ENCODE peak calls at places on chromosome 22, in nine cellular contexts. One of them, this sample, is unnamed.

GRCh38 chr22:26481694-26482093 is 1.9 kb downstream of the HPS4 start:
- DNase-seq in T-helper 22 cell: no peak
- DNase-seq in hepatocyte: no peak
- DNase-seq in WTC11: no peak
- DNase-seq in EL: no peak
- DNase-seq in right cardiac atrium: no peak
- DNase-seq in GM03348: no peak
- DNase-seq in B cell: no peak
- DNase-seq in upper lobe of left lung: no peak
- DNase-seq in this sample: peak

GRCh38 chr22:25051983-25052710 is 99.6 kb downstream of the KIAA1671 start:
- DNase-seq in T-helper 22 cell: no peak
- DNase-seq in hepatocyte: peak
- DNase-seq in WTC11: no peak
- DNase-seq in EL: no peak
- DNase-seq in right cardiac atrium: peak
- DNase-seq in GM03348: no peak
- DNase-seq in B cell: no peak
- DNase-seq in upper lobe of left lung: no peak
- DNase-seq in this sample: no peak

GRCh38 chr22:17931400-17931825 is 92.9 kb downstream of the MICAL3 start:
- DNase-seq in T-helper 22 cell: no peak
- DNase-seq in hepatocyte: no peak
- DNase-seq in WTC11: no peak
- DNase-seq in EL: peak
- DNase-seq in right cardiac atrium: peak
- DNase-seq in GM03348: peak
- DNase-seq in B cell: no peak
- DNase-seq in upper lobe of left lung: peak
- DNase-seq in this sample: no peak

GRCh38 chr22:32951807-32952153 is 106.4 kb downstream of the SYN3 start:
- DNase-seq in T-helper 22 cell: no peak
- DNase-seq in hepatocyte: no peak
- DNase-seq in WTC11: no peak
- DNase-seq in EL: no peak
- DNase-seq in right cardiac atrium: peak
- DNase-seq in GM03348: no peak
- DNase-seq in B cell: no peak
- DNase-seq in upper lobe of left lung: peak
- DNase-seq in this sample: no peak

GRCh38 chr22:49849161-49850020 is 4.3 kb upstream of the ZBED4 start:
- DNase-seq in T-helper 22 cell: no peak
- DNase-seq in hepatocyte: no peak
- DNase-seq in WTC11: no peak
- DNase-seq in EL: no peak
- DNase-seq in right cardiac atrium: no peak
- DNase-seq in GM03348: no peak
- DNase-seq in B cell: peak
- DNase-seq in upper lobe of left lung: no peak
- DNase-seq in this sample: no peak

GRCh38 chr22:41908409-41909289 is 6.2 kb downstream of the SHISA8 start:
- DNase-seq in T-helper 22 cell: no peak
- DNase-seq in hepatocyte: no peak
- DNase-seq in WTC11: no peak
- DNase-seq in EL: no peak
- DNase-seq in right cardiac atrium: peak
- DNase-seq in GM03348: no peak
- DNase-seq in B cell: peak
- DNase-seq in upper lobe of left lung: no peak
- DNase-seq in this sample: peak

GRCh38 chr22:50148991-50149721 is 21.4 kb upstream of the PANX2 start:
- DNase-seq in T-helper 22 cell: peak
- DNase-seq in hepatocyte: peak
- DNase-seq in WTC11: peak
- DNase-seq in EL: peak
- DNase-seq in right cardiac atrium: peak
- DNase-seq in GM03348: no peak
- DNase-seq in B cell: peak
- DNase-seq in upper lobe of left lung: peak
- DNase-seq in this sample: peak

GRCh38 chr22:38467904-38468760 is at the start of gene KDELR3:
- DNase-seq in T-helper 22 cell: no peak
- DNase-seq in hepatocyte: peak
- DNase-seq in WTC11: peak
- DNase-seq in EL: peak
- DNase-seq in right cardiac atrium: peak
- DNase-seq in GM03348: peak
- DNase-seq in B cell: peak
- DNase-seq in upper lobe of left lung: peak
- DNase-seq in this sample: no peak

GRCh38 chr22:29886601-29887000 is 3.6 kb downstream of the MTMR3 start:
- DNase-seq in T-helper 22 cell: no peak
- DNase-seq in hepatocyte: no peak
- DNase-seq in WTC11: no peak
- DNase-seq in EL: no peak
- DNase-seq in right cardiac atrium: no peak
- DNase-seq in GM03348: no peak
- DNase-seq in B cell: no peak
- DNase-seq in upper lobe of left lung: no peak
- DNase-seq in this sample: no peak

GRCh38 chr22:39665229-39665628 is 94.7 kb downstream of the CACNA1I start:
- DNase-seq in T-helper 22 cell: no peak
- DNase-seq in hepatocyte: no peak
- DNase-seq in WTC11: no peak
- DNase-seq in EL: peak
- DNase-seq in right cardiac atrium: no peak
- DNase-seq in GM03348: peak
- DNase-seq in B cell: no peak
- DNase-seq in upper lobe of left lung: no peak
- DNase-seq in this sample: no peak

GRCh38 chr22:47277001-47277400 is 514.6 kb downstream of the TBC1D22A start:
- DNase-seq in T-helper 22 cell: no peak
- DNase-seq in hepatocyte: no peak
- DNase-seq in WTC11: no peak
- DNase-seq in EL: no peak
- DNase-seq in right cardiac atrium: no peak
- DNase-seq in GM03348: no peak
- DNase-seq in B cell: no peak
- DNase-seq in upper lobe of left lung: no peak
- DNase-seq in this sample: no peak

GRCh38 chr22:49306632-49306975 is 521.1 kb downstream of the BRD1 start:
- DNase-seq in T-helper 22 cell: no peak
- DNase-seq in hepatocyte: no peak
- DNase-seq in WTC11: no peak
- DNase-seq in EL: no peak
- DNase-seq in right cardiac atrium: peak
- DNase-seq in GM03348: no peak
- DNase-seq in B cell: no peak
- DNase-seq in upper lobe of left lung: peak
- DNase-seq in this sample: no peak

GRCh38 chr22:45612940-45613339 is 58.7 kb upstream of the ATXN10 start:
- DNase-seq in T-helper 22 cell: no peak
- DNase-seq in hepatocyte: no peak
- DNase-seq in WTC11: no peak
- DNase-seq in EL: no peak
- DNase-seq in right cardiac atrium: peak
- DNase-seq in GM03348: no peak
- DNase-seq in B cell: no peak
- DNase-seq in upper lobe of left lung: no peak
- DNase-seq in this sample: no peak

GRCh38 chr22:43007519-43008102 is 7.3 kb downstream of the PACSIN2 start:
- DNase-seq in T-helper 22 cell: no peak
- DNase-seq in hepatocyte: peak
- DNase-seq in WTC11: no peak
- DNase-seq in EL: peak
- DNase-seq in right cardiac atrium: no peak
- DNase-seq in GM03348: peak
- DNase-seq in B cell: no peak
- DNase-seq in upper lobe of left lung: peak
- DNase-seq in this sample: no peak

GRCh38 chr22:32706149-32706548 is 95.4 kb upstream of the TIMP3 start:
- DNase-seq in T-helper 22 cell: no peak
- DNase-seq in hepatocyte: no peak
- DNase-seq in WTC11: no peak
- DNase-seq in EL: no peak
- DNase-seq in right cardiac atrium: no peak
- DNase-seq in GM03348: no peak
- DNase-seq in B cell: no peak
- DNase-seq in upper lobe of left lung: no peak
- DNase-seq in this sample: no peak

GRCh38 chr22:39916496-39916895 is 15.6 kb downstream of the GRAP2 start:
- DNase-seq in T-helper 22 cell: no peak
- DNase-seq in hepatocyte: no peak
- DNase-seq in WTC11: no peak
- DNase-seq in EL: no peak
- DNase-seq in right cardiac atrium: no peak
- DNase-seq in GM03348: no peak
- DNase-seq in B cell: no peak
- DNase-seq in upper lobe of left lung: no peak
- DNase-seq in this sample: no peak

GRCh38 chr22:37426532-37427127 is 649 bp downstream of the ELFN2 start:
- DNase-seq in T-helper 22 cell: no peak
- DNase-seq in hepatocyte: no peak
- DNase-seq in WTC11: no peak
- DNase-seq in EL: no peak
- DNase-seq in right cardiac atrium: no peak
- DNase-seq in GM03348: no peak
- DNase-seq in B cell: no peak
- DNase-seq in upper lobe of left lung: no peak
- DNase-seq in this sample: no peak

GRCh38 chr22:27348634-27349033 is 452.9 kb downstream of the MN1 start:
- DNase-seq in T-helper 22 cell: no peak
- DNase-seq in hepatocyte: no peak
- DNase-seq in WTC11: no peak
- DNase-seq in EL: no peak
- DNase-seq in right cardiac atrium: no peak
- DNase-seq in GM03348: peak
- DNase-seq in B cell: no peak
- DNase-seq in upper lobe of left lung: peak
- DNase-seq in this sample: no peak

GRCh38 chr22:24894998-24895397 is 51.5 kb downstream of the LHFPL7 start:
- DNase-seq in T-helper 22 cell: no peak
- DNase-seq in hepatocyte: peak
- DNase-seq in WTC11: peak
- DNase-seq in EL: peak
- DNase-seq in right cardiac atrium: peak
- DNase-seq in GM03348: peak
- DNase-seq in B cell: no peak
- DNase-seq in upper lobe of left lung: peak
- DNase-seq in this sample: no peak

GRCh38 chr22:29190051-29190450 is 15.6 kb upstream of the EMID1 start:
- DNase-seq in T-helper 22 cell: no peak
- DNase-seq in hepatocyte: no peak
- DNase-seq in WTC11: no peak
- DNase-seq in EL: no peak
- DNase-seq in right cardiac atrium: no peak
- DNase-seq in GM03348: no peak
- DNase-seq in B cell: no peak
- DNase-seq in upper lobe of left lung: no peak
- DNase-seq in this sample: no peak

GRCh38 chr22:30294830-30295229 is 5.5 kb upstream of the CASTOR1 start:
- DNase-seq in T-helper 22 cell: no peak
- DNase-seq in hepatocyte: no peak
- DNase-seq in WTC11: no peak
- DNase-seq in EL: no peak
- DNase-seq in right cardiac atrium: peak
- DNase-seq in GM03348: no peak
- DNase-seq in B cell: no peak
- DNase-seq in upper lobe of left lung: no peak
- DNase-seq in this sample: no peak

GRCh38 chr22:45868586-45869443 is 108.1 kb downstream of the WNT7B start:
- DNase-seq in T-helper 22 cell: no peak
- DNase-seq in hepatocyte: no peak
- DNase-seq in WTC11: no peak
- DNase-seq in EL: no peak
- DNase-seq in right cardiac atrium: peak
- DNase-seq in GM03348: peak
- DNase-seq in B cell: no peak
- DNase-seq in upper lobe of left lung: no peak
- DNase-seq in this sample: no peak

GRCh38 chr22:24953294-24954113 is 988 bp downstream of the KIAA1671 start:
- DNase-seq in T-helper 22 cell: no peak
- DNase-seq in hepatocyte: peak
- DNase-seq in WTC11: no peak
- DNase-seq in EL: no peak
- DNase-seq in right cardiac atrium: peak
- DNase-seq in GM03348: no peak
- DNase-seq in B cell: peak
- DNase-seq in upper lobe of left lung: peak
- DNase-seq in this sample: no peak

GRCh38 chr22:25702046-25702445 is 39.9 kb upstream of the MYO18B start:
- DNase-seq in T-helper 22 cell: no peak
- DNase-seq in hepatocyte: no peak
- DNase-seq in WTC11: no peak
- DNase-seq in EL: peak
- DNase-seq in right cardiac atrium: no peak
- DNase-seq in GM03348: peak
- DNase-seq in B cell: no peak
- DNase-seq in upper lobe of left lung: no peak
- DNase-seq in this sample: peak

GRCh38 chr22:28799834-28800307 is 498 bp downstream of the XBP1 start:
- DNase-seq in T-helper 22 cell: no peak
- DNase-seq in hepatocyte: peak
- DNase-seq in WTC11: peak
- DNase-seq in EL: peak
- DNase-seq in right cardiac atrium: peak
- DNase-seq in GM03348: peak
- DNase-seq in B cell: no peak
- DNase-seq in upper lobe of left lung: peak
- DNase-seq in this sample: no peak

GRCh38 chr22:44876921-44877320 is 124.5 kb downstream of the ARHGAP8 start:
- DNase-seq in T-helper 22 cell: no peak
- DNase-seq in hepatocyte: no peak
- DNase-seq in WTC11: peak
- DNase-seq in EL: no peak
- DNase-seq in right cardiac atrium: no peak
- DNase-seq in GM03348: no peak
- DNase-seq in B cell: no peak
- DNase-seq in upper lobe of left lung: no peak
- DNase-seq in this sample: no peak

GRCh38 chr22:18968011-18968749 is 32.1 kb upstream of the PRODH start:
- DNase-seq in T-helper 22 cell: no peak
- DNase-seq in hepatocyte: peak
- DNase-seq in WTC11: peak
- DNase-seq in EL: peak
- DNase-seq in right cardiac atrium: peak
- DNase-seq in GM03348: peak
- DNase-seq in B cell: no peak
- DNase-seq in upper lobe of left lung: no peak
- DNase-seq in this sample: no peak

GRCh38 chr22:17269607-17270261 is 50.5 kb upstream of the ADA2 start:
- DNase-seq in T-helper 22 cell: no peak
- DNase-seq in hepatocyte: no peak
- DNase-seq in WTC11: no peak
- DNase-seq in EL: no peak
- DNase-seq in right cardiac atrium: no peak
- DNase-seq in GM03348: no peak
- DNase-seq in B cell: no peak
- DNase-seq in upper lobe of left lung: no peak
- DNase-seq in this sample: no peak

GRCh38 chr22:40819741-40820140 is 595 bp upstream of the SLC25A17 start:
- DNase-seq in T-helper 22 cell: no peak
- DNase-seq in hepatocyte: no peak
- DNase-seq in WTC11: no peak
- DNase-seq in EL: peak
- DNase-seq in right cardiac atrium: no peak
- DNase-seq in GM03348: peak
- DNase-seq in B cell: no peak
- DNase-seq in upper lobe of left lung: no peak
- DNase-seq in this sample: no peak

GRCh38 chr22:44625981-44626687 is 75.9 kb upstream of the PRR5 start:
- DNase-seq in T-helper 22 cell: peak
- DNase-seq in hepatocyte: peak
- DNase-seq in WTC11: peak
- DNase-seq in EL: peak
- DNase-seq in right cardiac atrium: peak
- DNase-seq in GM03348: peak
- DNase-seq in B cell: peak
- DNase-seq in upper lobe of left lung: peak
- DNase-seq in this sample: peak

GRCh38 chr22:18970948-18971315 is 34.8 kb upstream of the PRODH start:
- DNase-seq in T-helper 22 cell: no peak
- DNase-seq in hepatocyte: no peak
- DNase-seq in WTC11: peak
- DNase-seq in EL: no peak
- DNase-seq in right cardiac atrium: no peak
- DNase-seq in GM03348: no peak
- DNase-seq in B cell: no peak
- DNase-seq in upper lobe of left lung: no peak
- DNase-seq in this sample: no peak

This sample was measured in NAMALWA.